ENCODE peak calls at places on chromosome 22, in five cellular contexts. G is nephron progenitor cell, R is GM20000, Q is stomach, F is IMR-90. C is an unnamed sample.
A peak's percentile ranks its signal among the peaks of the same experiment; 100 is the strongest.

GRCh38 chr22:32311551-32312071 is 46.1 kb upstream of the RFPL3 start:
- DNase-seq in R (no peak), G (no peak), Q (peak; percentile 4), F (no peak), C (no peak)

GRCh38 chr22:32175751-32176644 is 16.9 kb upstream of the C22orf42 start:
- DNase-seq in R (no peak), G (peak; percentile 68), F (no peak), Q (no peak), C (peak; percentile 44)

GRCh38 chr22:27170491-27170890 is 513.1 kb downstream of the MIAT start:
- DNase-seq in Q (no peak), G (peak; percentile 24), F (peak; percentile 48), R (no peak), C (no peak)

GRCh38 chr22:26748845-26749244 is 91.5 kb downstream of the MIAT start:
- DNase-seq in R (no peak), F (no peak), G (no peak), Q (no peak), C (no peak)

GRCh38 chr22:32822188-32822877 is 20.8 kb downstream of the TIMP3 start:
- DNase-seq in R (no peak), Q (no peak), G (no peak), F (no peak), C (no peak)

GRCh38 chr22:46363611-46364321 is 28.3 kb downstream of the TRMU start:
- DNase-seq in G (no peak), Q (no peak), F (no peak), R (no peak), C (no peak)

GRCh38 chr22:43433904-43434600 is 22.2 kb downstream of the MPPED1 start:
- DNase-seq in F (no peak), R (no peak), G (no peak), Q (no peak), C (no peak)

GRCh38 chr22:28034760-28035401 is 115.8 kb upstream of the PITPNB start:
- DNase-seq in G (no peak), R (no peak), F (peak; percentile 59), Q (peak; percentile 78), C (no peak)

GRCh38 chr22:19052941-19053551 is 69.2 kb downstream of the DGCR2 start:
- DNase-seq in F (no peak), Q (no peak), G (no peak), R (no peak), C (no peak)

GRCh38 chr22:49776891-49777290 is 50.8 kb downstream of the BRD1 start:
- DNase-seq in F (no peak), R (no peak), G (no peak), Q (no peak), C (no peak)

GRCh38 chr22:42581762-42582716 is 28.3 kb downstream of the SERHL2 start:
- DNase-seq in Q (peak; percentile 80), R (peak; percentile 90), G (peak; percentile 87), F (peak; percentile 59), C (peak; percentile 79)

GRCh38 chr22:26835929-26836528 is 178.6 kb downstream of the MIAT start:
- DNase-seq in G (peak; percentile 64), F (peak; percentile 23), R (peak; percentile 62), Q (peak; percentile 36), C (peak; percentile 66)

GRCh38 chr22:49975543-49976389 is 15.2 kb downstream of the PIM3 start:
- DNase-seq in F (no peak), R (peak; percentile 75), Q (peak; percentile 23), G (peak; percentile 46), C (peak; percentile 11)

GRCh38 chr22:32776800-32777199 is 24.7 kb upstream of the TIMP3 start:
- DNase-seq in F (no peak), R (no peak), Q (no peak), G (no peak), C (no peak)

GRCh38 chr22:49855491-49855911 is 1.9 kb downstream of the ZBED4 start:
- DNase-seq in F (peak; percentile 33), Q (no peak), G (no peak), R (no peak), C (no peak)

GRCh38 chr22:46561435-46561905 is 24.1 kb upstream of the CELSR1 start:
- DNase-seq in G (no peak), Q (no peak), R (peak; percentile 77), F (peak; percentile 23), C (no peak)

GRCh38 chr22:45804986-45805325 is 133.3 kb downstream of the ATXN10 start:
- DNase-seq in F (peak; percentile 98), Q (no peak), R (no peak), G (no peak), C (no peak)

GRCh38 chr22:28171135-28171534 is 252.1 kb upstream of the PITPNB start:
- DNase-seq in F (no peak), G (no peak), R (no peak), Q (no peak), C (no peak)

GRCh38 chr22:40499187-40499753 is 128.9 kb downstream of the SGSM3 start:
- DNase-seq in Q (peak; percentile 37), R (peak; percentile 48), F (peak; percentile 99), G (no peak), C (no peak)

GRCh38 chr22:19987394-19988306 is 29.0 kb downstream of the ARVCF start:
- DNase-seq in F (no peak), Q (no peak), R (no peak), G (no peak), C (no peak)

GRCh38 chr22:38924197-38924952 is 33.0 kb upstream of the APOBEC3A start:
- DNase-seq in F (peak; percentile 90), R (no peak), G (no peak), Q (peak; percentile 94), C (no peak)

GRCh38 chr22:36234919-36235318 is 4.4 kb downstream of the APOL2 start:
- DNase-seq in Q (no peak), F (no peak), G (no peak), R (no peak), C (no peak)

DNA sequence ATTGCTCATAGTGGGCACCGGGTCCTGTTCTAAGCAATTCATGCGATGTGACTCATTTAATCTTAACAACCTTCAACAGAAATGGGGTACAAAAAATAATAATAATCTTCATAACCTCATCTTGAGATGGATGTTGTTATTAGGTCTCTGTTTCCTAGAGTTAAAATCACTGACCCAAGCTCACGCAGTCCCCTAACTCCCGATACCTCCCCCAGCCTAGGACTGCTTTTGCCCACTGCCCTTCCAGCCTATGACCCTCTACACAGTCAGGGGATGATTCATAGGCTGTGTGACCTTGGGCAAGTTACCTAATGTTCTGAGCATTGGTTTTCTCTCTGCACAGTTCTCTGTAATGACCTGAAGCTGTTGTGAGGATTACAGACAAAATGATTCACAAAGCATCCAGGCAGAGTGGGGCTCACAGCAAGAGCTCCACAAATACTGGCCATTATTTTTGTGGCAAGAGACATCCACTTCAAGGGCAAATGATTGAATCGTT is 19.9 kb downstream of the MTFP1 start:
- DNase-seq in G (no peak), Q (no peak), F (peak; percentile 39), R (no peak), C (no peak)
- TF ChIP-seq CTCF in G (no peak), Q (no peak), F (no peak), R (no peak), C (peak; percentile 21)

GRCh38 chr22:23845661-23846469 is 7.1 kb upstream of the DERL3 start:
- DNase-seq in R (no peak), G (no peak), Q (no peak), F (no peak), C (no peak)

GRCh38 chr22:23847310-23847920 is 8.6 kb upstream of the DERL3 start:
- DNase-seq in G (no peak), F (no peak), Q (no peak), R (no peak), C (no peak)

GRCh38 chr22:23850136-23850611 is 7.5 kb upstream of the SLC2A11 start:
- DNase-seq in F (no peak), R (peak; percentile 52), Q (peak; percentile 52), G (no peak), C (no peak)

GRCh38 chr22:23847991-23848864 is 9.4 kb upstream of the DERL3 start:
- DNase-seq in R (no peak), Q (no peak), G (no peak), F (no peak), C (no peak)

DNA sequence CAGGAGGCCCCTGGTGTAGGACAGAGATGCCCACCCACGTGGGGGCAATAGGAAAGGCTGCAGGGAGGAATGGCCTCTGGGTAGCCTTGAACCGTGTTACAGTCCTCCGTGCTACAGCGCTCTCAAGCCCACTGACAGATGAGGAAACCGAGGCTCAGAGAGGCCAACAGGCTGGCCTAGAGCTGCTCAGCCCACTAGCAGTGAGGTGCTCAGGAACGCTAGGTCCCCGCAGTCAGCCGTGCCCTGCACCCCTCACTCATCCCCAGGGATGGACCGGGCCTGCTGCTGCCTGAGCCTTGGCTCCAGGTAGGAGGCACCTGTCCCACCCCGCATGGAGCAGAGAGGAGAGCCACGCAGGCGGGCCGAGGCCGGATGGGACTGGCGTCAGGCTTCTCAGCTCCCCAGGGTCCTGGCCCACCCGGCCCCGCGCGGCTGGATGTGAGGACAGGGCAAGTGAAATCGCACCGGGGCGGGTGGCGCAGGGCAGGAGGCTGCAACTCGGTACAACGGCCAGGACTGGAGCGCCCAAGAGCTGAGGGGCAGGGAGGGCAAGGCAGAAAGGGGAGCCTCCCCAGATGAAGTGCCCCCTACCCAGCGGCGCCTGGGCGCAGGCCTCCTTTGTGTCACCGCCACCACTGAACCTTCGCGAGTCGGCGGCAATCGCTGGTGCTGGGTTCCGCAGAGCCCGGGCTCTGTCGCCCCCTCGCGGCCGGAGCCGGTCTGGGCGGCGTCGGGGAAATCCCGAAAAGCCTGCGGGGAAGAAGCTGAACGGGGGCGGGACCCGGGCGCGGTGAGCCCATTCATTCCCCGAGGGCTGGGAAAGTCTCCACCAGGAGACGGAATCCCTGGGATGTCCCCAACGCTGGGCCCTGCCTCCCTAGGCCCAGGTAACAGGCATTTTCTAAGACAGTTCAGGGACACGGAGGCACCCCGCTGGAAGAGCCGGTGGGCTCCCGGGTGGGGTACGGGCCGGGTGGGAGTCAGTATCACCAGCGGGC is 8.4 kb upstream of the SLC2A11 start:
- DNase-seq in G (peak; percentile 97), F (peak; percentile 51), Q (peak; percentile 91), R (peak; percentile 89), C (peak; percentile 98)
- TF ChIP-seq CTCF in G (peak; percentile 97), F (peak; percentile 99), Q (peak; percentile 98), R (peak; percentile 84), C (peak; percentile 98)

GRCh38 chr22:37317698-37318210 is 35.4 kb downstream of the CYTH4 start:
- DNase-seq in Q (no peak), G (no peak), R (no peak), F (no peak), C (no peak)

GRCh38 chr22:37319469-37319868 is 37.2 kb downstream of the CYTH4 start:
- DNase-seq in Q (no peak), R (no peak), G (no peak), F (no peak), C (no peak)

GRCh38 chr22:37316875-37317371 is 34.6 kb downstream of the CYTH4 start:
- DNase-seq in G (peak; percentile 82), R (peak; percentile 91), F (peak; percentile 88), Q (peak; percentile 77), C (peak; percentile 85)

GRCh38 chr22:37316405-37316804 is 34.1 kb downstream of the CYTH4 start:
- DNase-seq in F (no peak), Q (no peak), R (no peak), G (no peak), C (no peak)

GRCh38 chr22:37318255-37319109 is 36.2 kb downstream of the CYTH4 start:
- DNase-seq in R (no peak), Q (no peak), G (no peak), F (no peak), C (no peak)
- TF ChIP-seq CTCF in R (no peak), Q (no peak), G (no peak), F (peak; percentile 36), C (no peak)

DNA sequence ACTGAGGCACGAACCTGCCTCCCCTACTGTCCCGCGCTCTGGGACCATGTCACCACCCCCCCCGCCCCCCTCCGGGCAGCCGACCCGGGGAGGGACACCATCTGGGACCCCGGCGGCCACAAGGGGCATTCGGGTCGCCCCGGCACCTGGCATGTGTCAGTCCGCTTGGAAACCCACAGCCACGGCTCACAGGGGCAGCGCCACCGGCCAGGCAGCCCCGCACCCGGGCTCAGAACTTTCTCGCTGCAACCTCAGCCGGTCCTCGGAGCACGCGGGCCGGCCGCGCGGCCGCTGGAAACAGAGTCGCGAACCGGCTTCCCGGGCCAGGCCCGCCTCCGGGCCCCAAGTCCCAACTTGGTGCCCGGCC is 159.9 kb upstream of the GRK3 start:
- DNase-seq in Q (no peak), F (no peak), G (peak; percentile 42), R (no peak), C (peak; percentile 48)
- TF ChIP-seq CTCF in Q (no peak), F (no peak), G (no peak), R (no peak), C (no peak)

C was measured in endothelial cell.